ENCODE peak calls at places on chromosomes 3 and 15, in seven cellular contexts. H, R, P, C, D, T and K are unnamed samples.

GRCh38 chr3:33954956-33955355 is 156.5 kb downstream of the PDCD6IP start:
- DNase-seq in H (no peak), R (no peak), P (no peak), C (no peak), D (no peak), T (no peak), K (no peak)

GRCh38 chr3:37537914-37538691 is 323.6 kb upstream of the CTDSPL start:
- DNase-seq in H (no peak), R (no peak), P (no peak), C (no peak), D (no peak), T (no peak), K (no peak)

GRCh38 chr3:64913515-64913914 is 225.7 kb upstream of the ADAMTS9 start:
- DNase-seq in H (no peak), R (no peak), P (no peak), C (no peak), D (no peak), T (no peak), K (no peak)

GRCh38 chr3:195508185-195508584 is 34.9 kb downstream of the PPP1R2 start:
- DNase-seq in H (no peak), R (no peak), P (no peak), C (no peak), D (no peak), T (no peak), K (no peak)

GRCh38 chr15:100307241-100307855 is 34.4 kb downstream of the ADAMTS17 start:
- DNase-seq in H (no peak), R (no peak), P (no peak), C (peak; percentile 82), D (no peak), T (no peak), K (no peak)

GRCh38 chr15:48087844-48088243 is 32.9 kb upstream of the SLC24A5 start:
- DNase-seq in H (no peak), R (no peak), P (no peak), C (no peak), D (no peak), T (no peak), K (no peak)

GRCh38 chr15:57118013-57118799 is 199.8 kb downstream of the TCF12 start:
- DNase-seq in H (no peak), R (no peak), P (peak; percentile 15), C (no peak), D (no peak), T (no peak), K (no peak)

GRCh38 chr3:15467227-15468181 is 40.1 kb downstream of the EAF1 start:
- DNase-seq in H (no peak), R (no peak), P (no peak), C (no peak), D (no peak), T (no peak), K (no peak)

GRCh38 chr3:193872265-193872753 is 263.6 kb upstream of the HES1 start:
- DNase-seq in H (no peak), R (no peak), P (peak; percentile 98), C (no peak), D (no peak), T (no peak), K (peak; percentile 63)

GRCh38 chr3:42855547-42856380 is 19.9 kb downstream of the CYP8B1 start:
- DNase-seq in H (no peak), R (no peak), P (no peak), C (no peak), D (no peak), T (no peak), K (no peak)

GRCh38 chr15:98776607-98777281 is 128.4 kb downstream of the IGF1R start:
- DNase-seq in H (no peak), R (no peak), P (no peak), C (peak; percentile 47), D (peak; percentile 30), T (peak; percentile 66), K (no peak)

GRCh38 chr15:78998526-78998925 is 53.7 kb upstream of the CTSH start:
- DNase-seq in H (no peak), R (no peak), P (no peak), C (no peak), D (no peak), T (no peak), K (no peak)

GRCh38 chr3:171156455-171157005 is 130.0 kb upstream of the SLC2A2 start:
- DNase-seq in H (no peak), R (no peak), P (peak; percentile 35), C (no peak), D (no peak), T (no peak), K (no peak)

GRCh38 chr3:187006884-187007630 is 76.7 kb downstream of the ST6GAL1 start:
- DNase-seq in H (no peak), R (no peak), P (no peak), C (no peak), D (no peak), T (no peak), K (no peak)

GRCh38 chr15:76871930-76872329 is 33.2 kb downstream of the SCAPER start:
- DNase-seq in H (no peak), R (no peak), P (no peak), C (no peak), D (no peak), T (no peak), K (no peak)

GRCh38 chr3:46110701-46111493 is 83.6 kb upstream of the XCR1 start:
- DNase-seq in H (no peak), R (no peak), P (peak; percentile 75), C (no peak), D (no peak), T (no peak), K (no peak)

GRCh38 chr3:15051531-15051930 is 13.6 kb downstream of the MRPS25 start:
- DNase-seq in H (no peak), R (no peak), P (peak; percentile 48), C (no peak), D (peak; percentile 41), T (peak; percentile 53), K (peak; percentile 81)

GRCh38 chr15:59329570-59330350 is 42.9 kb downstream of the MYO1E start:
- DNase-seq in H (no peak), R (no peak), P (no peak), C (no peak), D (no peak), T (no peak), K (no peak)